ENCODE peak calls at places on chromosomes 5 and 9, in five cellular contexts. G, F, C, V and H are unnamed samples.

GRCh38 chr9:131736440-131736839 is 3.4 kb downstream of the RAPGEF1 start:
- DNase-seq in G (no peak), F (no peak), C (no peak), V (no peak), H (no peak)

GRCh38 chr5:146283344-146283761 is 55.3 kb upstream of the POU4F3 start:
- DNase-seq in G (no peak), F (no peak), C (peak; percentile 60), V (no peak), H (peak; percentile 89)

GRCh38 chr5:150763023-150763793 is 4.4 kb upstream of the DCTN4 start:
- DNase-seq in G (no peak), F (no peak), C (no peak), V (no peak), H (peak; percentile 68)

GRCh38 chr9:116477584-116478141 is 209.4 kb upstream of the TRIM32 start:
- DNase-seq in G (no peak), F (no peak), C (no peak), V (no peak), H (no peak)

GRCh38 chr5:6328173-6328572 is 50.2 kb downstream of the MED10 start:
- DNase-seq in G (no peak), F (no peak), C (no peak), V (peak; percentile 81), H (no peak)

GRCh38 chr5:50667079-50667652 is 729 bp downstream of the PARP8 start:
- DNase-seq in G (no peak), F (peak; percentile 21), C (no peak), V (peak; percentile 63), H (peak; percentile 41)

GRCh38 chr5:62001640-62002039 is 304.4 kb upstream of the KIF2A start:
- DNase-seq in G (no peak), F (no peak), C (no peak), V (no peak), H (no peak)

GRCh38 chr5:160369990-160370712 is at the start of gene C1QTNF2:
- DNase-seq in G (no peak), F (no peak), C (peak; percentile 56), V (peak; percentile 17), H (peak; percentile 63)

GRCh38 chr9:135509458-135509857 is 9.0 kb downstream of the MRPS2 start:
- DNase-seq in G (no peak), F (no peak), C (no peak), V (no peak), H (no peak)

GRCh38 chr5:167485395-167485794 is 806.0 kb upstream of the WWC1 start:
- DNase-seq in G (no peak), F (no peak), C (no peak), V (no peak), H (peak; percentile 52)

GRCh38 chr9:108442604-108443277 is 413.0 kb downstream of the ACTL7B start:
- DNase-seq in G (no peak), F (no peak), C (no peak), V (no peak), H (no peak)

GRCh38 chr9:134519403-134520070 is 122.1 kb upstream of the COL5A1 start:
- DNase-seq in G (no peak), F (no peak), C (no peak), V (no peak), H (no peak)

GRCh38 chr9:82560457-82560904 is 502.5 kb downstream of the RASEF start:
- DNase-seq in G (no peak), F (no peak), C (no peak), V (no peak), H (no peak)

GRCh38 chr5:75002271-75002670 is 50.1 kb downstream of the GCNT4 start:
- DNase-seq in G (no peak), F (no peak), C (no peak), V (no peak), H (no peak)

GRCh38 chr5:78760411-78761169 is 112.0 kb upstream of the LHFPL2 start:
- DNase-seq in G (no peak), F (no peak), C (no peak), V (no peak), H (no peak)

GRCh38 chr5:125685771-125686170 is 737.4 kb upstream of the GRAMD2B start:
- DNase-seq in G (no peak), F (no peak), C (no peak), V (no peak), H (no peak)

GRCh38 chr5:41754857-41755256 is 115.4 kb downstream of the OXCT1 start:
- DNase-seq in G (no peak), F (no peak), C (no peak), V (no peak), H (no peak)

GRCh38 chr5:137617806-137618205 is 118.1 kb downstream of the KLHL3 start:
- DNase-seq in G (no peak), F (no peak), C (peak; percentile 34), V (no peak), H (peak; percentile 22)

GRCh38 chr9:18550286-18550685 is 76.3 kb downstream of the ADAMTSL1 start:
- DNase-seq in G (no peak), F (no peak), C (no peak), V (no peak), H (no peak)

GRCh38 chr9:75885652-75886051 is 4.8 kb upstream of the PCSK5 start:
- DNase-seq in G (no peak), F (no peak), C (no peak), V (no peak), H (no peak)

GRCh38 chr9:22052376-22052945 is 43.4 kb upstream of the CDKN2B start:
- DNase-seq in G (no peak), F (no peak), C (peak; percentile 38), V (no peak), H (peak; percentile 100)

GRCh38 chr9:120859361-120859760 is 16.6 kb upstream of the PSMD5 start:
- DNase-seq in G (no peak), F (no peak), C (no peak), V (no peak), H (no peak)

GRCh38 chr5:171450423-171451246 is 31.2 kb downstream of the FGF18 start:
- DNase-seq in G (peak; percentile 52), F (no peak), C (peak; percentile 58), V (no peak), H (peak; percentile 79)

GRCh38 chr5:92544567-92544966 is 1036.5 kb downstream of the NR2F1-AS1 start:
- DNase-seq in G (no peak), F (no peak), C (no peak), V (no peak), H (peak; percentile 82)

GRCh38 chr9:114156311-114156657 is 947 bp downstream of the COL27A1 start:
- DNase-seq in G (no peak), F (no peak), C (no peak), V (no peak), H (no peak)

GRCh38 chr9:126232461-126232860 is 94.2 kb upstream of the MVB12B start:
- DNase-seq in G (no peak), F (no peak), C (no peak), V (no peak), H (no peak)

GRCh38 chr9:34553511-34554021 is 30.8 kb upstream of the ENHO start:
- DNase-seq in G (no peak), F (no peak), C (no peak), V (no peak), H (no peak)

GRCh38 chr5:146731909-146732659 is 146.5 kb downstream of the PPP2R2B start:
- DNase-seq in G (no peak), F (no peak), C (peak; percentile 28), V (no peak), H (peak; percentile 83)

GRCh38 chr5:80659111-80659510 is 4.3 kb upstream of the DHFR start:
- DNase-seq in G (no peak), F (no peak), C (peak; percentile 11), V (no peak), H (peak; percentile 39)

GRCh38 chr9:35814106-35814840 is 569 bp downstream of the HINT2 start:
- DNase-seq in G (no peak), F (no peak), C (no peak), V (peak; percentile 55), H (peak; percentile 41)

GRCh38 chr5:167866797-167867196 is 424.6 kb upstream of the WWC1 start:
- DNase-seq in G (no peak), F (no peak), C (no peak), V (no peak), H (no peak)

GRCh38 chr9:4792054-4792571 is 631 bp upstream of the RCL1 start:
- DNase-seq in G (no peak), F (no peak), C (no peak), V (no peak), H (peak; percentile 6)

GRCh38 chr5:136062563-136063274 is 33.9 kb downstream of the TGFBI start:
- DNase-seq in G (no peak), F (no peak), C (no peak), V (no peak), H (peak; percentile 69)

GRCh38 chr5:136053336-136054121 is 24.7 kb downstream of the TGFBI start:
- DNase-seq in G (peak; percentile 59), F (no peak), C (peak; percentile 94), V (no peak), H (peak; percentile 98)

GRCh38 chr9:123406016-123406415 is 50.0 kb downstream of the CRB2 start:
- DNase-seq in G (no peak), F (no peak), C (no peak), V (no peak), H (no peak)

GRCh38 chr9:96150324-96151023 is 151.5 kb downstream of the HSD17B3 start:
- DNase-seq in G (no peak), F (no peak), C (no peak), V (no peak), H (no peak)

GRCh38 chr5:41252036-41252435 is 38.7 kb upstream of the C6 start:
- DNase-seq in G (no peak), F (no peak), C (no peak), V (no peak), H (peak; percentile 83)

GRCh38 chr9:132141364-132141947 is 20.4 kb upstream of the NTNG2 start:
- DNase-seq in G (no peak), F (no peak), C (no peak), V (no peak), H (peak; percentile 11)

GRCh38 chr5:173486826-173487225 is 129.6 kb downstream of the BOD1 start:
- DNase-seq in G (no peak), F (no peak), C (no peak), V (no peak), H (no peak)